ENCODE peak calls at places on chromosomes 1 and 21, in nine cellular contexts. R is cardiac fibroblast, T is mucosa of descending colon, Y is heart right ventricle, M is esophagus muscularis mucosa, G is astrocyte of the spinal cord, S is brain microvascular endothelial cell, B is colonic mucosa, N is neural progenitor cell. K is an unnamed sample.

GRCh38 chr1:215645182-215645581 is 78.1 kb downstream of the KCTD3 start:
- DNase-seq in R (no peak), T (no peak), Y (no peak), M (no peak), G (no peak), S (no peak), B (no peak), N (no peak), K (no peak)

GRCh38 chr1:172990598-172991215 is 60.0 kb downstream of the TNFSF18 start:
- DNase-seq in R (peak; percentile 84), T (no peak), Y (no peak), M (no peak), G (peak; percentile 84), S (no peak), B (no peak), N (no peak), K (peak; percentile 82)

GRCh38 chr1:229855999-229856650 is 210.9 kb upstream of the GALNT2 start:
- DNase-seq in R (no peak), T (peak; percentile 63), Y (no peak), M (no peak), G (no peak), S (no peak), B (no peak), N (peak; percentile 59), K (no peak)

GRCh38 chr21:42974832-42975820 is 764 bp downstream of the PKNOX1 start:
- DNase-seq in R (peak; percentile 61), T (peak; percentile 81), Y (peak; percentile 63), M (no peak), G (peak; percentile 65), S (peak; percentile 28), B (peak; percentile 64), N (peak; percentile 74), K (no peak)

GRCh38 chr1:49842596-49842995 is 181.2 kb downstream of the AGBL4 start:
- DNase-seq in R (no peak), T (no peak), Y (no peak), M (no peak), G (no peak), S (no peak), B (no peak), N (no peak), K (no peak)

GRCh38 chr1:175188936-175189335 is 3.6 kb downstream of the KIAA0040 start:
- DNase-seq in R (no peak), T (no peak), Y (peak; percentile 37), M (no peak), G (no peak), S (no peak), B (peak; percentile 47), N (no peak), K (no peak)

GRCh38 chr21:45698493-45698947 is 55.0 kb downstream of the PCBP3 start:
- DNase-seq in R (peak; percentile 99), T (no peak), Y (peak; percentile 48), M (no peak), G (peak; percentile 96), S (peak; percentile 96), B (peak; percentile 23), N (no peak), K (peak; percentile 86)

GRCh38 chr1:6180215-6180577 is at the start of gene CHD5:
- DNase-seq in R (no peak), T (no peak), Y (no peak), M (no peak), G (no peak), S (no peak), B (no peak), N (peak; percentile 83), K (no peak)

GRCh38 chr1:180632326-180633088 is 685 bp downstream of the XPR1 start:
- DNase-seq in R (peak; percentile 22), T (peak; percentile 84), Y (peak; percentile 49), M (peak; percentile 93), G (peak; percentile 20), S (no peak), B (peak; percentile 64), N (peak; percentile 84), K (no peak)

GRCh38 chr1:209403921-209404320 is 179.6 kb upstream of the CAMK1G start:
- DNase-seq in R (no peak), T (no peak), Y (no peak), M (no peak), G (no peak), S (no peak), B (no peak), N (no peak), K (no peak)

GRCh38 chr1:153546796-153547559 is 1.4 kb upstream of the S100A4 start:
- DNase-seq in R (no peak), T (no peak), Y (no peak), M (no peak), G (no peak), S (no peak), B (no peak), N (no peak), K (no peak)

GRCh38 chr1:230279583-230279945 is 146.6 kb downstream of the PGBD5 start:
- DNase-seq in R (no peak), T (peak; percentile 48), Y (no peak), M (no peak), G (no peak), S (no peak), B (no peak), N (no peak), K (no peak)

GRCh38 chr1:84550826-84551225 is 23.4 kb downstream of the CTBS start:
- DNase-seq in R (peak; percentile 45), T (no peak), Y (no peak), M (no peak), G (no peak), S (no peak), B (no peak), N (no peak), K (no peak)

GRCh38 chr1:178497903-178498478 is 1.2 kb upstream of the CLEC20A start:
- DNase-seq in R (no peak), T (no peak), Y (no peak), M (no peak), G (no peak), S (no peak), B (no peak), N (no peak), K (no peak)

GRCh38 chr1:95067069-95067468 is 5.7 kb downstream of the ALG14 start:
- DNase-seq in R (no peak), T (no peak), Y (no peak), M (no peak), G (no peak), S (no peak), B (no peak), N (no peak), K (no peak)

GRCh38 chr1:167148388-167148787 is 54.5 kb downstream of the STYXL2 start:
- DNase-seq in R (no peak), T (no peak), Y (no peak), M (peak; percentile 21), G (no peak), S (no peak), B (no peak), N (peak; percentile 78), K (no peak)
- H3K4me3 ChIP-seq in R (no peak overlapping the region), T (no peak overlapping the region), Y (no peak overlapping the region), M (no peak overlapping the region), G (no peak overlapping the region), S (no peak overlapping the region), B (no peak overlapping the region), N (peak overlapping the region; percentile 12), K (no peak overlapping the region)

GRCh38 chr1:110208916-110209650 is 1.0 kb upstream of the KCNC4 start:
- DNase-seq in R (no peak), T (no peak), Y (no peak), M (no peak), G (no peak), S (no peak), B (no peak), N (peak; percentile 23), K (no peak)
- H3K4me3 ChIP-seq in R (no peak overlapping the region), T (no peak overlapping the region), Y (peak overlapping the region; percentile 80), M (peak overlapping the region; percentile 89), G (no peak overlapping the region), S (no peak overlapping the region), B (peak overlapping the region; percentile 80), N (peak overlapping the region; percentile 68), K (no peak overlapping the region)

DNA sequence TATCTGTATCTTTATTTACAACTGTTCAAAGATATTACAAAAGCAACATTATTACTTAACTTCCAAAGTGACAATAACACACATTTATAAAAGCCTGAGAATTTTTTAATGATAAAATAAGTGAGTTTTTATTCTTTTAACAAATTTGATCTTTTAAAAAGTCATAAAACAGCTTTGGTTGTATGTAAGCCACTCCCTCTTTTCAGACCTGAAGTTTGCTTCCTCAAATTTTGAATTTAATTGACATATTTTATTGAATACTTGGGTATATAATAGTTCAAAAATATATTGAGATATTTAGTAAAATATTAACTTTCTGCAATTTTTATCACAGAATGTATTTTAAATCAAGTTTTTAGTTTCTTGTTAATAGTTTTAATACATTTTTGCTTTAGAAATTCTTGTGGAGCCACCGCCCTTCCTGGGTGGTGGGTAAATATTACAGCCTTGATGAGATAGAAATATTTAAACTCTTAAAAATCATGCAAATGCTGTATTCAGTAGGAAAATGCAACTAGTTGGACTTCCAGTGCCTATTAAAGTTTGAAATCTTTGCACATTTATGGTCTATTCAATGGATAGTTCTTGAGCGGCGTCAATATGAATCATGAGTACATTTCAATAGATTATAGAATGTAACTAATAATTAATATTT is 868 bp downstream of the PTPRC start:
- DNase-seq in R (no peak), T (no peak), Y (no peak), M (no peak), G (no peak), S (no peak), B (no peak), N (no peak), K (no peak)
- H3K4me3 ChIP-seq in R (no peak overlapping the region), T (no peak overlapping the region), Y (peak overlapping the region; percentile 62), M (peak overlapping the region; percentile 1), G (no peak overlapping the region), S (no peak overlapping the region), B (peak overlapping the region; percentile 9), N (no peak overlapping the region), K (no peak overlapping the region)

DNA sequence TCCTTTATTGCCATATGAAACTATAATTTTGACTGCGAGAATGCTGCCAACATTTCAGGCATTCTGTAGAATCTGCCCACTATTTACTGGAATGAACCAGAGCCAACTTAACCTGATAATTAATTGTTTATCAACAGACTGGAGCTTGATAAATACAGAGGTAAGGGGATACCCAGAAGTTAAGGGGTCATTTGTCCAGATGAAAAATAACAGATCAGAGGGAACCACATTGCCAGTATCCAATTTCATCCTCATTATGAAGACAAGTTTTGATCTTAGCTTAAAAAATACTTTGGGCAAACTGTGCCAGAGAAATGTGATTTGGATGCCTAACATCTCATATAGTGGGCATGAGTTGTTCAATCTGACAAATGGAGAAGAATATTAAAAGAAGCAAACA is 63.6 kb downstream of the IFI44 start:
- DNase-seq in R (no peak), T (no peak), Y (no peak), M (no peak), G (no peak), S (no peak), B (no peak), N (no peak), K (no peak)
- H3K4me3 ChIP-seq in R (no peak overlapping the region), T (no peak overlapping the region), Y (no peak overlapping the region), M (no peak overlapping the region), G (no peak overlapping the region), S (no peak overlapping the region), B (no peak overlapping the region), N (no peak overlapping the region), K (no peak overlapping the region)

GRCh38 chr1:13702425-13703127 is 2.6 kb downstream of the PRDM2 start:
- DNase-seq in R (no peak), T (peak; percentile 60), Y (no peak), M (no peak), G (no peak), S (no peak), B (no peak), N (no peak), K (no peak)
- H3K4me3 ChIP-seq in R (no peak overlapping the region), T (no peak overlapping the region), Y (no peak overlapping the region), M (no peak overlapping the region), G (no peak overlapping the region), S (no peak overlapping the region), B (no peak overlapping the region), N (no peak overlapping the region), K (no peak overlapping the region)